ENCODE peak calls at places on chromosomes 5 and 9, in six cellular contexts. Q is HCT116, Y is GM23248, U is GM23338, T is hepatocyte, N is PC-9. S is an unnamed sample. For H3K9me2, the result is how much of the 10 kb centered on the place peaks cover.

GRCh38 chr9:23851024-23851629 is 25.1 kb upstream of the ELAVL2 start:
- DNase-seq in Q (no peak), Y (peak), U (peak), T (peak), N (no peak), S (no peak)

GRCh38 chr9:129193655-129194054 is 15.6 kb upstream of the IER5L start:
- DNase-seq in Q (no peak), Y (no peak), U (no peak), T (no peak), N (no peak), S (no peak)

GRCh38 chr5:141637693-141638419 is 1.1 kb downstream of the RELL2 start:
- DNase-seq in Q (no peak), Y (peak), U (peak), T (peak), N (no peak), S (peak)

GRCh38 chr5:92775711-92776615 is 805.1 kb downstream of the NR2F1-AS1 start:
- DNase-seq in Q (no peak), Y (peak), U (no peak), T (no peak), N (peak), S (no peak)

GRCh38 chr9:129458663-129459549 is 162.0 kb downstream of the C9orf50 start:
- DNase-seq in Q (no peak), Y (peak), U (peak), T (peak), N (no peak), S (no peak)

GRCh38 chr5:31864015-31864414 is 225.1 kb downstream of the PDZD2 start:
- DNase-seq in Q (no peak), Y (no peak), U (peak), T (no peak), N (no peak), S (no peak)

GRCh38 chr9:79353856-79354520 is 217.8 kb upstream of the TLE4 start:
- DNase-seq in Q (no peak), Y (peak), U (no peak), T (no peak), N (no peak), S (no peak)

GRCh38 chr5:4862500-4862899 is 277.6 kb upstream of the ADAMTS16 start:
- DNase-seq in Q (peak), Y (peak), U (peak), T (peak), N (peak), S (peak)

GRCh38 chr5:35229076-35230042 is 928 bp downstream of the PRLR start:
- DNase-seq in Q (no peak), Y (peak), U (peak), T (peak), N (no peak), S (peak)

GRCh38 chr5:30994926-30995325 is 198.6 kb upstream of the CDH6 start:
- DNase-seq in Q (no peak), Y (no peak), U (no peak), T (no peak), N (no peak), S (no peak)

GRCh38 chr5:61000887-61001286 is 55.9 kb downstream of the NDUFAF2 start:
- DNase-seq in Q (no peak), Y (peak), U (no peak), T (no peak), N (no peak), S (no peak)

GRCh38 chr5:27702339-27702820 is 664.0 kb upstream of the CDH9 start:
- DNase-seq in Q (no peak), Y (no peak), U (peak), T (peak), N (no peak), S (no peak)

GRCh38 chr5:178440163-178440545 is 150.0 kb downstream of the COL23A1 start:
- DNase-seq in Q (no peak), Y (no peak), U (no peak), T (no peak), N (no peak), S (no peak)

GRCh38 chr9:106862946-106863740 is at the start of gene ZNF462:
- DNase-seq in Q (no peak), Y (peak), U (peak), T (peak), N (no peak), S (peak)

GRCh38 chr9:90830977-90831376 is 29.4 kb downstream of the SYK start:
- DNase-seq in Q (no peak), Y (no peak), U (no peak), T (no peak), N (no peak), S (no peak)

GRCh38 chr5:136123236-136123768 is 9.3 kb upstream of the SMAD5 start:
- DNase-seq in Q (peak), Y (peak), U (no peak), T (peak), N (peak), S (no peak)

GRCh38 chr9:129840024-129840423 is 4.8 kb downstream of the USP20 start:
- DNase-seq in Q (no peak), Y (no peak), U (no peak), T (no peak), N (no peak), S (no peak)

GRCh38 chr9:20319641-20320337 is 302.5 kb downstream of the MLLT3 start:
- DNase-seq in Q (peak), Y (peak), U (no peak), T (peak), N (no peak), S (no peak)

GRCh38 chr5:55172051-55172899 is 702 bp downstream of the CDC20B start:
- DNase-seq in Q (peak), Y (peak), U (peak), T (peak), N (peak), S (peak)

GRCh38 chr5:151721087-151721646 is 34.5 kb upstream of the SPARC start:
- DNase-seq in Q (no peak), Y (no peak), U (no peak), T (no peak), N (no peak), S (peak)

GRCh38 chr9:122468735-122469134 is 9.0 kb downstream of the OR1J1 start:
- DNase-seq in Q (no peak), Y (peak), U (no peak), T (no peak), N (no peak), S (no peak)

GRCh38 chr5:179219661-179220620 is 125.3 kb downstream of the ADAMTS2 start:
- DNase-seq in Q (no peak), Y (no peak), U (no peak), T (no peak), N (no peak), S (no peak)

GRCh38 chr5:77851229-77852067 is 75.3 kb upstream of the TBCA start:
- DNase-seq in Q (no peak), Y (peak), U (peak), T (peak), N (no peak), S (no peak)

GRCh38 chr9:132769895-132770774 is 99.9 kb downstream of the GTF3C4 start:
- DNase-seq in Q (no peak), Y (peak), U (peak), T (peak), N (no peak), S (peak)

GRCh38 chr5:152218694-152219093 is 186.4 kb downstream of the NMUR2 start:
- DNase-seq in Q (no peak), Y (no peak), U (no peak), T (peak), N (peak), S (no peak)

GRCh38 chr5:74544811-74545210 is 95.7 kb downstream of the ENC1 start:
- DNase-seq in Q (no peak), Y (no peak), U (no peak), T (no peak), N (no peak), S (no peak)

GRCh38 chr9:137825324-137825991 is 52.1 kb upstream of the CACNA1B start:
- DNase-seq in Q (no peak), Y (no peak), U (no peak), T (no peak), N (no peak), S (no peak)

GRCh38 chr9:91676042-91676441 is 252.4 kb upstream of the NFIL3 start:
- DNase-seq in Q (peak), Y (peak), U (no peak), T (peak), N (peak), S (peak)

GRCh38 chr9:124453586-124454191 is 3.4 kb downstream of the ADGRD2 start:
- DNase-seq in Q (peak), Y (no peak), U (peak), T (no peak), N (no peak), S (no peak)

GRCh38 chr9:124450931-124451661 is 845 bp downstream of the ADGRD2 start:
- DNase-seq in Q (no peak), Y (no peak), U (no peak), T (no peak), N (no peak), S (no peak)

GRCh38 chr9:124450241-124450924 is at the start of gene ADGRD2:
- DNase-seq in Q (no peak), Y (peak), U (peak), T (peak), N (no peak), S (no peak)

GRCh38 chr9:124452841-124453585 is 2.8 kb downstream of the ADGRD2 start:
- DNase-seq in Q (no peak), Y (no peak), U (peak), T (no peak), N (no peak), S (no peak)

DNA sequence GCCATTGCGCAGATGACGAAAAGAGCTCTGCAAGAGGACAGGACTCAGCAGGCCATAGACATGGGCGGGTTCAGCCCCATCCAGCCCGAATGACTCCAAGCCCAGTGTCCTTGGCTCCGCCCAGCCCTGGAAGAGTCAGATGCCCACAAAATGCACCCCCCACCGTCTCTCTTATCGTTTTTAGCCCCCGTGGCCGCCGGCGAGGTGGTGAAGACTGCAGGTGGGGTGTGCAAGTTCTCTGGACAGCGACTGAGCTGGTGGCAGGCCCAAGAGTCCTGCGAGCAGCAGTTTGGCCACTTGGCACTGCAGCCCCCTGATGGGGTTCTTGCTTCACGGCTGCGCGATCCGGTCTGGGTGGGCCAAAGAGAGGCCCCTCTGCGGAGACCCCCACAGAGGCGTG is 2.1 kb downstream of the ADGRD2 start:
- DNase-seq in Q (no peak), Y (no peak), U (no peak), T (no peak), N (no peak), S (no peak)
- H3K9me2 ChIP-seq in Q (under half), Y (under half), U (under half), T (under half), N (under half), S (under half)

DNA sequence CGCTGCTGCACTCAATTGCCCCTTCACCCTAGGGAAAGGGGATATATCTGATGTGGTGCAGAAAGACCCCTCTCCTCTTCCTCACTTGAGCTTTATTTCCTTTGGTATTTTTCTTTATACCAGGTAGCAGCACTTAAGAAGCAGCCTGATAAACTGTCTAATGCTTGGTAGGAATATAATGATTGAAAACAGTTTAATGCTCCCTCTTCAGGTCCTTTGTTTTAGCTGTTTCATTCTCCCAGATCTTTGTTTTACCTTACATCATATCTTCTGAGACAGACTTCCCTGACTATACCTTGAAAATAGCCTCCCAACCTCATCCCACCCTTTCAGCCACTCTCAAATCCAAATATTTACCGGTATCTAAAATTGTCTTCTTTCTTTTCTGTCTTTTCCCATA is 87.9 kb downstream of the NUDT12 start:
- DNase-seq in Q (no peak), Y (no peak), U (no peak), T (no peak), N (no peak), S (no peak)
- H3K9me2 ChIP-seq in Q (under half), Y (under half), U (under half), T (under half), N (under half), S (under half)

DNA sequence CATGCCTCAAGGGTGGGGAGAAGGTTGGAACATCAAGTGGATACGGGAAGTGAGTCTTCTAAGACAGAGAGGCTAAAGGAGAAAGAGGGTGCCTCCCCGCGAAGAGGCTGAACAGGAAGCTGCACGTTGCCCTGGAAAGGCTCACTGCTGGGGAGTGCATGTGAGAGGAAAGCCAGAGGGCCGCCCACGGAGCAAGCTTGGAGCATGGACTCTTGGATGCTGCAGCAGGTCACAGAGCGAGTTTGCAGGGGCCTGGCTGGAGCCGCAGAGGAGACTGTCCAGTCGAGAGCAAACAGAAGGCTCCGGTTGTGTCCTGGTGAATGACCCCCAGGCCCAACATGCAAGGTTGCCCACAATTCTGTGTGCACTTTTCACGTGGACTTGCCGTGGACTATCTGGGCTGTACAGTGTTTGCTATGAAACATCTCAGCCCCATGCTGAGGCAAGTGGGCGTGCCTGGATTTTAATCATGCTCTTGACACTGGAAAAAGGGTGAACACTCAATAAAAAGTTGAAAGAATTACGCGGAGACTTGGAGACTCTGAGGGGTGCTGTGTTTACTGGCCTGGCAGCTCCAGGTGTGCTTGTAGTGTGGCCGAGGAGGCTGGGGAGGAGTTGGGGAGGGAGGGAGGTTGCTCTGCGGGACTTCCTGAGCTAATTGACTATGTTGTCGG is 54.5 kb upstream of the GARNL3 start:
- DNase-seq in Q (no peak), Y (no peak), U (no peak), T (no peak), N (no peak), S (no peak)
- H3K9me2 ChIP-seq in Q (under half), Y (under half), U (under half), T (under half), N (under half), S (under half)

GRCh38 chr9:115122937-115123336 is 5.0 kb upstream of the TNC start:
- DNase-seq in Q (no peak), Y (no peak), U (no peak), T (no peak), N (no peak), S (no peak)

GRCh38 chr9:115126406-115126805 is 8.4 kb upstream of the TNC start:
- DNase-seq in Q (no peak), Y (no peak), U (no peak), T (no peak), N (no peak), S (no peak)

GRCh38 chr9:115132648-115133047 is 14.7 kb upstream of the TNC start:
- DNase-seq in Q (no peak), Y (no peak), U (peak), T (no peak), N (no peak), S (no peak)

DNA sequence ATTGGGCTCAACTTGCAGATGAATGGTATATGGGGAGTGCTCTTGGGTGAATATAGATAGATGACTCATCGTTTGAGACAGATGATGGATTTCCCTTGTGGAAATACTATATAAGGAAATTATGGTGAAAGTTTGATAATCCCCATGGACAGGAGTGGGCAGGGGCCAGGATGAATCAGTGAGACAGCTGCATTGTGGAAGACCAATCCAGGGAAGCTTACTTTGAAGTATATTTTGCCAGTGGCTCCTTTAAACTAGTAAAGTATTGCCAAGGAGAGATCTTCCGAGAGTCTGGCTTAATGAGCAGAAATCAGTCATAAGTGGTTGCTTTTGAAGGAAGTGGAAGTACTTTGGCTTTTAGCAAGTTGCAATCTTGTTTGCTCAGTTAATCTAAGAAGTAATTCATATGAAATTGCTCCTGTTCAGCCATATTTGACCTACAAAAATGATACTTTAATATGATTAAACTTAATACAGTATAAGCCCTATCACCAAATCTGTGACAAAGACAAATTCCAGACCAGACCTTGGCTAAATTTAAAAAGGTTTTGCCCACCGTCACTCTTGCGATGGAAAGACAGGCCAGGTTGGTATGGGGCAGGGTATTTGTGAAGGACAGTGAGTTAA is 9.3 kb upstream of the TNC start:
- DNase-seq in Q (no peak), Y (no peak), U (no peak), T (no peak), N (no peak), S (no peak)
- H3K9me2 ChIP-seq in Q (under half), Y (under half), U (under half), T (under half), N (under half), S (under half)

GRCh38 chr5:112906637-112907036 is 15.4 kb downstream of the REEP5 start:
- DNase-seq in Q (no peak), Y (no peak), U (no peak), T (no peak), N (no peak), S (peak)
- H3K9me2 ChIP-seq in Q (under half), Y (under half), U (under half), T (under half), N (under half), S (under half)

DNA sequence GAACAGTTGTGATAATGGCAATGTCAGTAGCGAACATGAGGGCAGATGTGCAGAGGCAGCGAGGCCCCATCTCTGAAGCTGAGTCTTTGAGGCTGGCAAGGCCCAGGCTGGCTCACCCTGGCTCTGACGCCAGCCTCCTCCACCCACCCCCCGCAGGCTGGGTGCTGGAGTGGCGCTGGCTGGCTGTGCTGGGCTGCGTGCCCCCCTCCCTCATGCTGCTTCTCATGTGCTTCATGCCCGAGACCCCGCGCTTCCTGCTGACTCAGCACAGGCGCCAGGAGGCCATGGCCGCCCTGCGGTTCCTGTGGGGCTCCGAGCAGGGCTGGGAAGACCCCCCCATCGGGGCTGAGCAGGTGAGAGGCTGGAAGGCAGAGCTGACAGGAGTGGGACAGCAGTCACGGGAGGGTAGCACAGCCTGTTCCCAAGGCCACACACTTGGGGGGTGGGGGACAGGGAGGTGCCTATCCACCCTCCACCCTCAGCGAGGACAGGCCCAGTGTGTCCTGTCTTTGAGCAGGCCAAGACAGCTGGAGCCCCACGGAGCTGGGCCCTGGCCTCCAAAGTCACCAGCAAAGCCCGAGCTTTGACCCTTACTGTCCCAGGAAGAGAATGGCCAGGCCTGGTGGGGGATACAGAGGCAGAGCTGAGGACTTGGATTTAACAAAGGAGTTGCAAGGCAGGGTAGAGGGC is 5.6 kb downstream of the SLC2A8 start:
- DNase-seq in Q (no peak), Y (no peak), U (no peak), T (no peak), N (no peak), S (no peak)
- H3K9me2 ChIP-seq in Q (under half), Y (under half), U (under half), T (under half), N (under half), S (under half)

GRCh38 chr9:135794057-135794335 is 92.0 kb downstream of the KCNT1 start:
- DNase-seq in Q (no peak), Y (no peak), U (no peak), T (no peak), N (no peak), S (no peak)
- H3K9me2 ChIP-seq in Q (under half), Y (under half), U (under half), T (under half), N (under half), S (under half)

DNA sequence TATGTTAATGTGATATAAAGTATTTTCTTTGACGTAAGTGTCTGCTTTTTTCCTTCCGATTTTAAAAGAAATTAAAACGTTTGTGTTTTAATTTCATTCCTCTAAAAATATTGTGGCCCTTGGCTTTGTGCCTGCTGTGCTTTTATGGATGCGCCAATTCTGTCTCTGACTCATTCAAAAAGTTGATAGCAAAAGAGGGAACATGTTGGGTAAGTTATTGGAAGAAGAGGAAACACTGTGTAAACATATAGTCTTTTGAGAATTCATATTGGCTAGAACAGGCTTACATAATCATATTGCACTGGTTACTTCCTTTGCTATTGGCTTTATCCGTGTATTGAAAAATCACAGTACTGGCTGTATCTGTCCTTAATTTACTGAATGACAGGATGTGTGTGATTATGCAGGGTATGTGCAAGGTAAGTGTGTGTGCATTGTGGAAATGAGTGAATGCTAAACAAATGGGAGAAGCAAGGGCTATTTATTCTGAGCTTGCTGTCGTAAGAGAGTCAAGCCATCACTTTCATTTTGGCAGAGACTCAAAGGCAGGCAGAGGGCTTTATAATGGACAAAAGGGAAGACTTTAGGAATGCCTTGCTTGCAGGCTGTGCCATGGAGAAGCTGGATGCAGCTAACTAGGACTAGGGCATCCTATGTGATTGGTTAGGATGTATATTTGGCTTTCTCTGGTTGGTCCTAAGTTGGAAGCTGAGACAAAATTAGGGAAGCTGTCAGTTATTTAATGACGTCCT is 67.9 kb downstream of the SGCD start:
- DNase-seq in Q (no peak), Y (no peak), U (no peak), T (no peak), N (no peak), S (no peak)
- H3K9me2 ChIP-seq in Q (under half), Y (under half), U (under half), T (under half), N (under half), S (under half)

GRCh38 chr5:143311955-143312354 is 91.5 kb downstream of the NR3C1 start:
- DNase-seq in Q (no peak), Y (peak), U (no peak), T (no peak), N (no peak), S (peak)
- H3K9me2 ChIP-seq in Q (under half), Y (under half), U (under half), T (under half), N (under half), S (under half)

S was measured in MM.1S.